ENCODE peak calls at places on chromosomes 11 and 22, in seven cellular contexts. V is CD8-positive, alpha-beta memory T cell; S is epithelial cell of prostate; J is iPS DF 6.9; C is heart right ventricle; D is AG04450; H is IMR-90. X is an unnamed sample.
A peak's percentile ranks its signal among the peaks of the same experiment; 100 is the strongest.

GRCh38 chr22:20090730-20091240 is 10.7 kb downstream of the DGCR8 start:
- DNase-seq in V (no peak), S (no peak), J (no peak), C (no peak), D (no peak), H (no peak), X (no peak)

GRCh38 chr11:93288767-93289166 is 41.8 kb upstream of the DEUP1 start:
- DNase-seq in V (no peak), S (no peak), J (no peak), C (no peak), D (no peak), H (no peak), X (no peak)

GRCh38 chr11:17991799-17992433 is 20.9 kb downstream of the SERGEF start:
- DNase-seq in V (peak; percentile 54), S (no peak), J (no peak), C (peak; percentile 27), D (peak; percentile 36), H (peak; percentile 70), X (no peak)

GRCh38 chr22:31825513-31825912 is 71.7 kb downstream of the DEPDC5 start:
- DNase-seq in V (no peak), S (peak; percentile 14), J (no peak), C (no peak), D (no peak), H (no peak), X (no peak)

GRCh38 chr11:864928-865327 is 22.3 kb downstream of the TSPAN4 start:
- DNase-seq in V (no peak), S (no peak), J (no peak), C (no peak), D (no peak), H (no peak), X (no peak)

GRCh38 chr11:14414470-14415461 is 55.8 kb upstream of the RRAS2 start:
- DNase-seq in V (peak; percentile 88), S (no peak), J (no peak), C (no peak), D (no peak), H (peak; percentile 55), X (no peak)

GRCh38 chr11:94910281-94910680 is 63.1 kb downstream of the CWC15 start:
- DNase-seq in V (no peak), S (no peak), J (no peak), C (no peak), D (no peak), H (no peak), X (no peak)

GRCh38 chr11:118084247-118084646 is 2.5 kb downstream of the SMIM35 start:
- DNase-seq in V (no peak), S (no peak), J (no peak), C (peak; percentile 43), D (no peak), H (no peak), X (peak; percentile 47)

GRCh38 chr22:24060375-24060788 is 49.3 kb downstream of the CABIN1 start:
- DNase-seq in V (no peak), S (no peak), J (no peak), C (peak; percentile 34), D (peak; percentile 76), H (peak; percentile 96), X (no peak)

GRCh38 chr11:131033151-131033651 is 116.9 kb upstream of the SNX19 start:
- DNase-seq in V (no peak), S (peak; percentile 95), J (no peak), C (no peak), D (peak; percentile 88), H (peak; percentile 99), X (no peak)

GRCh38 chr11:125959931-125960330 is 14.1 kb downstream of the VSIG10L2 start:
- DNase-seq in V (no peak), S (no peak), J (no peak), C (no peak), D (no peak), H (no peak), X (no peak)

GRCh38 chr11:32437406-32438345 is 2.3 kb upstream of the WT1 start:
- DNase-seq in V (no peak), S (no peak), J (no peak), C (no peak), D (no peak), H (no peak), X (no peak)

GRCh38 chr11:76206327-76207081 is at the start of gene WNT11:
- DNase-seq in V (peak; percentile 60), S (no peak), J (no peak), C (peak; percentile 45), D (no peak), H (no peak), X (no peak)

GRCh38 chr22:28282346-28282745 is 363.3 kb upstream of the PITPNB start:
- DNase-seq in V (no peak), S (no peak), J (no peak), C (no peak), D (peak; percentile 27), H (peak; percentile 67), X (no peak)

GRCh38 chr11:34926101-34926830 is 9.8 kb downstream of the PDHX start:
- DNase-seq in V (no peak), S (no peak), J (no peak), C (no peak), D (no peak), H (peak; percentile 62), X (no peak)

GRCh38 chr22:47457509-47458300 is 695.3 kb downstream of the TBC1D22A start:
- DNase-seq in V (no peak), S (no peak), J (no peak), C (no peak), D (no peak), H (no peak), X (no peak)

GRCh38 chr11:91773090-91773489 is 451.5 kb upstream of the FAT3 start:
- DNase-seq in V (no peak), S (no peak), J (no peak), C (no peak), D (no peak), H (no peak), X (no peak)

GRCh38 chr22:36334081-36334831 is 53.5 kb downstream of the MYH9 start:
- DNase-seq in V (peak; percentile 63), S (no peak), J (no peak), C (no peak), D (no peak), H (no peak), X (no peak)

GRCh38 chr11:16843307-16843706 is 104.9 kb downstream of the C11orf58 start:
- DNase-seq in V (no peak), S (no peak), J (no peak), C (no peak), D (no peak), H (no peak), X (no peak)

DNA sequence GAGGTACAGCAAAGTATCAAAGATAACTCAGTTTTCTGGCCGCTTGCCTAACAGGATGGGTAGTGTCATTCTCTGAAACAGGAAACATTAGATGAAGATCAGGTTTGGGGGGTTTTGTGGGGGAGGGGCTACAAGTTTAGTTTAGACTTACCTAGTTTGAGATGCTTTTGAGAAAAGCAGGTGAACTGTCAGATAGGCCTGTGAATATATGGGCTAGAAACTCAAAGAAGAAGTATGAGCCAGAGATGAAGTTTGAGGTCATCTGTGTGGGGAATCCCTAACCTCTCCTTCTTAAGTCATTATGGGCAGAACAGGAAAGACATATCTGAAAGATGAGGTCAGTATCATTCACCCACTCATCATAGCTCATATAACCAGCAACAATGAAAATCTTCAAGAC is 11.9 kb downstream of the HOATZ start:
- DNase-seq in V (no peak), S (peak; percentile 85), J (no peak), C (no peak), D (no peak), H (peak; percentile 93), X (no peak)
- H3K27ac ChIP-seq in V (no peak overlapping the region), S (peak overlapping the region; percentile 86), J (no peak overlapping the region), C (no peak overlapping the region), D (no peak overlapping the region), H (no peak overlapping the region), X (no peak overlapping the region)

DNA sequence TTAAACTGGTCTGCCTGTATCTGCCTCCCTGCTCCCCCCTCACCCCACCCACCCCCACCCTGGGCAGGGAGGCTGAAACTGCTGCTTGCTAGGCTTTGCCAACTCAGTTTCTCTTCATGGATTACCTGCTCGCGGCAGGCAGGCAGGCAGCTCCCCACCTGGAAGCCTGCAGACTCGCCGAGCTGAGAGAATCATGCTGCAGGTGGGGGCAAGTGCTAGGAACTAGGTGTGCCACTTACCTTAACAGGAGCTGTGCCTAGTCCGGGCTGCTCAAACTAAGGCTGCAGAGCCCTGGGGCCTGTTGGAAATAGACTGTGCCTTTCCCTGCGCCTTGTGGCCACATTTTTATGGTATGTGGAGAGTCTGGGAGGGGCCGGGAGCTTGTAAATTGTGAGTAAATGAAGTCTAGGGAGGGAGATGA is 30.3 kb downstream of the MARK2 start:
- DNase-seq in V (no peak), S (peak; percentile 56), J (no peak), C (no peak), D (no peak), H (no peak), X (no peak)
- H3K27ac ChIP-seq in V (no peak overlapping the region), S (peak overlapping the region; percentile 35), J (no peak overlapping the region), C (no peak overlapping the region), D (no peak overlapping the region), H (no peak overlapping the region), X (no peak overlapping the region)

DNA sequence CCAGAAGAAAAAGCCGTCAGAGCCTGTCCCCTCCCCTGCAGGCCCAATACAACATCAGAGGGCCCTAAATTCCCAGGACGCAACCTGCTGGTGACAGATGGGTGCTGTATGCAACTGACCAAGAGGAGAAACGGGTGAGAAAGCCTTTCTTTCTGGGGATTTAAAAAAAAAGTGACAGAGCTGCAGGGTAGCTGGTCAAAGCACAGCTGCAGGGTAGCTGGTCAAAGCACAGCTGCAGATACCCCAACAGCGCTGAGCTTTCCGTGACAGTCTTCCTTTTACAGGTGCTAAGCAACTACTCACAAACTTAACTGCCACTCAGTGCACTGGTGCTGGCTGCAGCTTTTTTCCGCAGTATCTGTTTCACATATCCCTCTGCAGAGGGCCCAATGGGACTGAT is 17.8 kb downstream of the AP1B1 start:
- DNase-seq in V (no peak), S (no peak), J (no peak), C (no peak), D (no peak), H (no peak), X (no peak)
- H3K27ac ChIP-seq in V (no peak overlapping the region), S (no peak overlapping the region), J (no peak overlapping the region), C (no peak overlapping the region), D (no peak overlapping the region), H (no peak overlapping the region), X (peak overlapping the region; percentile 40)

GRCh38 chr11:74845978-74846517 is 97.4 kb downstream of the RNF169 start:
- DNase-seq in V (no peak), S (no peak), J (no peak), C (no peak), D (no peak), H (no peak), X (no peak)

GRCh38 chr11:74844865-74845264 is 96.2 kb downstream of the RNF169 start:
- DNase-seq in V (no peak), S (no peak), J (no peak), C (no peak), D (no peak), H (no peak), X (no peak)

GRCh38 chr11:74846770-74847169 is 98.1 kb downstream of the RNF169 start:
- DNase-seq in V (no peak), S (no peak), J (no peak), C (no peak), D (no peak), H (no peak), X (no peak)

GRCh38 chr11:74842967-74843366 is 94.3 kb downstream of the RNF169 start:
- DNase-seq in V (no peak), S (no peak), J (no peak), C (no peak), D (no peak), H (no peak), X (no peak)

DNA sequence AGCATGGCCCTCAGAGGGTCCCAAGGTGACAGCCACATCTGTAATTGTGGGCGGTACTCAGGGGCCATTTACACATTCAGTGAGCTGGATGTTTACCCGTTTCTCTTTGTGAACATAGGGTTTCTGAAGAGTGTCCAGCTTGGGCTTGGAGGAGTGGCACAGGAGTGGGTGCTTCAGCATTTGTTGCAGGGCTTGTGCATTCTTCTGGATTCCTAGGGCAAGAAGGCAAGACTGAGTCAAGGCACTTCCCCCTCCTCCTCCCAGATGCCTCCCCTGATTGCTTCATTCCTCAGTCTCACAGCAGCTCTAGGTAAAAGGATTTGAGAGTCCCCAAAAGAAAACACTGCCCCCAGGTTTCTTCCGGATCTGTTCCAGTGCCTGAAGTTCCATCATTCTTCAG is 95.4 kb downstream of the RNF169 start:
- DNase-seq in V (no peak), S (no peak), J (no peak), C (no peak), D (no peak), H (no peak), X (no peak)
- H3K27ac ChIP-seq in V (no peak overlapping the region), S (no peak overlapping the region), J (no peak overlapping the region), C (no peak overlapping the region), D (no peak overlapping the region), H (no peak overlapping the region), X (no peak overlapping the region)